ENCODE peak calls at places on chromosome 13, in ten cellular contexts. V, F, Y, P, B, N, T, D, K and L are unnamed samples.

GRCh38 chr13:26978081-26978860 is 193.3 kb downstream of the USP12 start:
- DNase-seq in V (no peak), F (no peak), Y (no peak), P (no peak), B (no peak), N (no peak), T (no peak), D (no peak), K (no peak), L (peak; percentile 41)

GRCh38 chr13:67224148-67224846 is 5.8 kb downstream of the PCDH9 start:
- DNase-seq in V (peak; percentile 73), F (peak; percentile 82), Y (peak; percentile 67), P (peak; percentile 78), B (peak; percentile 76), N (peak; percentile 87), T (peak; percentile 62), D (peak; percentile 90), K (peak; percentile 81), L (peak; percentile 89)

GRCh38 chr13:79883216-79883615 is 402.3 kb downstream of the NDFIP2 start:
- DNase-seq in V (no peak), F (no peak), Y (no peak), P (no peak), B (no peak), N (no peak), T (no peak), D (no peak), K (no peak), L (no peak)

GRCh38 chr13:32811297-32811800 is 204.9 kb upstream of the KL start:
- DNase-seq in V (no peak), F (no peak), Y (peak; percentile 10), P (peak; percentile 15), B (no peak), N (no peak), T (no peak), D (no peak), K (no peak), L (no peak)

GRCh38 chr13:57832187-57832586 is 200.6 kb downstream of the PCDH17 start:
- DNase-seq in V (no peak), F (peak; percentile 33), Y (no peak), P (no peak), B (no peak), N (no peak), T (no peak), D (no peak), K (no peak), L (no peak)

GRCh38 chr13:59745395-59745788 is 418.3 kb downstream of the DIAPH3 start:
- DNase-seq in V (no peak), F (no peak), Y (no peak), P (no peak), B (no peak), N (no peak), T (no peak), D (no peak), K (no peak), L (no peak)

GRCh38 chr13:107767119-107767518 is 448.2 kb downstream of the LIG4 start:
- DNase-seq in V (no peak), F (no peak), Y (no peak), P (no peak), B (no peak), N (no peak), T (no peak), D (no peak), K (peak; percentile 55), L (no peak)

GRCh38 chr13:93307166-93307565 is 80.6 kb downstream of the GPC6 start:
- DNase-seq in V (no peak), F (no peak), Y (no peak), P (no peak), B (no peak), N (no peak), T (no peak), D (no peak), K (no peak), L (no peak)

GRCh38 chr13:46288570-46289259 is 77.0 kb downstream of the LRRC63 start:
- DNase-seq in V (no peak), F (no peak), Y (peak; percentile 70), P (peak; percentile 68), B (peak; percentile 46), N (no peak), T (no peak), D (no peak), K (peak; percentile 84), L (peak; percentile 63)

GRCh38 chr13:51645154-51645650 is 60.9 kb downstream of the WDFY2 start:
- DNase-seq in V (no peak), F (no peak), Y (peak; percentile 62), P (no peak), B (peak; percentile 12), N (no peak), T (no peak), D (no peak), K (peak; percentile 74), L (no peak)

GRCh38 chr13:52842440-52842839 is 6.0 kb downstream of the PCDH8 start:
- DNase-seq in V (no peak), F (no peak), Y (no peak), P (no peak), B (no peak), N (no peak), T (no peak), D (no peak), K (no peak), L (no peak)

GRCh38 chr13:93080587-93080986 is 146.0 kb upstream of the GPC6 start:
- DNase-seq in V (no peak), F (no peak), Y (no peak), P (no peak), B (peak; percentile 4), N (no peak), T (no peak), D (no peak), K (peak; percentile 38), L (no peak)

GRCh38 chr13:50255639-50256038 is 240.4 kb downstream of the KCNRG start:
- DNase-seq in V (no peak), F (no peak), Y (no peak), P (no peak), B (no peak), N (no peak), T (no peak), D (no peak), K (no peak), L (no peak)

GRCh38 chr13:111491021-111491420 is 170.6 kb downstream of the TEX29 start:
- DNase-seq in V (no peak), F (no peak), Y (no peak), P (no peak), B (no peak), N (peak; percentile 22), T (no peak), D (no peak), K (no peak), L (no peak)

GRCh38 chr13:55577082-55577846 is 1563.5 kb upstream of the PRR20A start:
- DNase-seq in V (no peak), F (no peak), Y (no peak), P (peak; percentile 3), B (no peak), N (no peak), T (no peak), D (no peak), K (no peak), L (no peak)

GRCh38 chr13:61316647-61317046 is 99.0 kb downstream of the PCDH20 start:
- DNase-seq in V (no peak), F (no peak), Y (no peak), P (peak; percentile 53), B (no peak), N (no peak), T (no peak), D (no peak), K (peak; percentile 18), L (no peak)

GRCh38 chr13:65378484-65378883 is 1851.7 kb downstream of the PCDH9 start:
- DNase-seq in V (no peak), F (no peak), Y (no peak), P (no peak), B (no peak), N (no peak), T (no peak), D (no peak), K (no peak), L (no peak)

GRCh38 chr13:100588350-100589177 is at the start of gene GGACT:
- DNase-seq in V (peak; percentile 70), F (peak; percentile 87), Y (peak; percentile 90), P (peak; percentile 74), B (peak; percentile 84), N (peak; percentile 79), T (peak; percentile 69), D (peak; percentile 64), K (peak; percentile 79), L (peak; percentile 66)

GRCh38 chr13:106835477-106835876 is 267.5 kb upstream of the ARGLU1 start:
- DNase-seq in V (no peak), F (no peak), Y (no peak), P (peak; percentile 31), B (no peak), N (no peak), T (no peak), D (no peak), K (no peak), L (no peak)

GRCh38 chr13:43492745-43493144 is 294.0 kb downstream of the ENOX1 start:
- DNase-seq in V (no peak), F (no peak), Y (no peak), P (no peak), B (no peak), N (no peak), T (no peak), D (no peak), K (no peak), L (no peak)
- H3K36me3 ChIP-seq in V (no peaks in the 10 kb centered on the region), F (no peaks in the 10 kb centered on the region), Y (no peaks in the 10 kb centered on the region), P (no peaks in the 10 kb centered on the region), B (no peaks in the 10 kb centered on the region), N (no peaks in the 10 kb centered on the region), T (no peaks in the 10 kb centered on the region), D (no peaks in the 10 kb centered on the region), K (no peaks in the 10 kb centered on the region), L (no peaks in the 10 kb centered on the region)

DNA sequence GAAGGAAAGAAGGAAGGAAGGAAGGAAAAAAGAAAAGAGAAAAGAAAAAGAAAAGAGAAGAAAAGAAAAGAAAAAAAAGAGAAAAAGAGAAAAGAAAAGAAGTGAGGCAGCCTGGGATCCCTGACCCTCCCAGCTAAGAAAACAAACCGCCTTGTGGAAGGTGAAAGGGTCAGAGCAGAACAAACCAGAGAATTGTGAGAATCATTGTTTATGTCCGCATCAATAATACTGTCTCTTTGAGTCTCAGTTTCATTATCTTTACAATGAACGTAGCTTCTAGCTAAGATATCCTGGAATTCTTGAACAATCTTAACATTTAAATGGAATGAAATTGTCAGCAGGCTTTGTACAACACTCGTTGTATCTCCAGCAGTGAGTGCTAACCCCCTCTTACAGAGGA is 66.4 kb upstream of the SERP2 start:
- DNase-seq in V (no peak), F (no peak), Y (no peak), P (no peak), B (no peak), N (no peak), T (no peak), D (no peak), K (no peak), L (no peak)
- H3K27ac ChIP-seq in V (peak overlapping the region; percentile 86), F (peak overlapping the region; percentile 75), Y (no peak overlapping the region), P (no peak overlapping the region), B (no peak overlapping the region), N (peak overlapping the region; percentile 91), T (peak overlapping the region; percentile 47), D (peak overlapping the region; percentile 78), K (no peak overlapping the region), L (no peak overlapping the region)

GRCh38 chr13:72536668-72537399 is 190.6 kb downstream of the MZT1 start:
- DNase-seq in V (no peak), F (no peak), Y (no peak), P (no peak), B (no peak), N (no peak), T (no peak), D (no peak), K (no peak), L (peak; percentile 11)
- H3K4me3 ChIP-seq in V (peak overlapping the region; percentile 22), F (no peak overlapping the region), Y (no peak overlapping the region), P (no peak overlapping the region), B (no peak overlapping the region), N (no peak overlapping the region), T (no peak overlapping the region), D (peak overlapping the region; percentile 17), K (no peak overlapping the region), L (no peak overlapping the region)

GRCh38 chr13:28452755-28453154 is 42.2 kb downstream of the FLT1 start:
- DNase-seq in V (no peak), F (no peak), Y (no peak), P (no peak), B (no peak), N (no peak), T (no peak), D (no peak), K (no peak), L (no peak)
- H3K36me3 ChIP-seq in V (peaks cover 23% of the 10 kb centered on the region), F (no peaks in the 10 kb centered on the region), Y (no peaks in the 10 kb centered on the region), P (no peaks in the 10 kb centered on the region), B (no peaks in the 10 kb centered on the region), N (no peaks in the 10 kb centered on the region), T (peaks cover 3% of the 10 kb centered on the region), D (no peaks in the 10 kb centered on the region), K (no peaks in the 10 kb centered on the region), L (no peaks in the 10 kb centered on the region)